ENCODE peak calls at places on chromosomes 5 and 9, in four cellular contexts. One of them, this sample, is unnamed.

GRCh38 chr5:174172104-174172965 is 126.8 kb downstream of the NSG2 start:
- DNase-seq in fibroblast of the conjunctiva: no peak
- DNase-seq in effector memory CD8-positive, alpha-beta T cell: no peak
- DNase-seq in NCI-H1092: no peak
- DNase-seq in this sample: peak

GRCh38 chr9:98580956-98581355 is 127.8 kb downstream of the GABBR2 start:
- DNase-seq in fibroblast of the conjunctiva: no peak
- DNase-seq in effector memory CD8-positive, alpha-beta T cell: no peak
- DNase-seq in NCI-H1092: no peak
- DNase-seq in this sample: no peak

GRCh38 chr5:32522429-32523143 is 62.8 kb upstream of the SUB1 start:
- DNase-seq in fibroblast of the conjunctiva: peak
- DNase-seq in effector memory CD8-positive, alpha-beta T cell: no peak
- DNase-seq in NCI-H1092: no peak
- DNase-seq in this sample: no peak

GRCh38 chr5:112479418-112479817 is 60.3 kb upstream of the EPB41L4A start:
- DNase-seq in fibroblast of the conjunctiva: no peak
- DNase-seq in effector memory CD8-positive, alpha-beta T cell: no peak
- DNase-seq in NCI-H1092: no peak
- DNase-seq in this sample: no peak

GRCh38 chr9:112541690-112542089 is 55.1 kb downstream of the KIAA1958 start:
- DNase-seq in fibroblast of the conjunctiva: no peak
- DNase-seq in effector memory CD8-positive, alpha-beta T cell: no peak
- DNase-seq in NCI-H1092: no peak
- DNase-seq in this sample: no peak

GRCh38 chr9:72858089-72858912 is 94.6 kb downstream of the ALDH1A1 start:
- DNase-seq in fibroblast of the conjunctiva: peak
- DNase-seq in effector memory CD8-positive, alpha-beta T cell: no peak
- DNase-seq in NCI-H1092: no peak
- DNase-seq in this sample: no peak

GRCh38 chr9:108412755-108413154 is 443.0 kb downstream of the ACTL7B start:
- DNase-seq in fibroblast of the conjunctiva: no peak
- DNase-seq in effector memory CD8-positive, alpha-beta T cell: no peak
- DNase-seq in NCI-H1092: no peak
- DNase-seq in this sample: no peak

GRCh38 chr9:109001275-109001676 is 12.0 kb downstream of the CTNNAL1 start:
- DNase-seq in fibroblast of the conjunctiva: peak
- DNase-seq in effector memory CD8-positive, alpha-beta T cell: no peak
- DNase-seq in NCI-H1092: no peak
- DNase-seq in this sample: no peak

GRCh38 chr9:136031094-136031493 is 64.0 kb downstream of the NACC2 start:
- DNase-seq in fibroblast of the conjunctiva: no peak
- DNase-seq in effector memory CD8-positive, alpha-beta T cell: no peak
- DNase-seq in NCI-H1092: no peak
- DNase-seq in this sample: no peak

GRCh38 chr9:117825609-117826347 is 121.6 kb downstream of the TLR4 start:
- DNase-seq in fibroblast of the conjunctiva: no peak
- DNase-seq in effector memory CD8-positive, alpha-beta T cell: peak
- DNase-seq in NCI-H1092: no peak
- DNase-seq in this sample: no peak

GRCh38 chr9:133119461-133120342 is 1.3 kb downstream of the RALGDS start:
- DNase-seq in fibroblast of the conjunctiva: peak
- DNase-seq in effector memory CD8-positive, alpha-beta T cell: no peak
- DNase-seq in NCI-H1092: peak
- DNase-seq in this sample: no peak

GRCh38 chr9:107523539-107523938 is 34.0 kb upstream of the KLF4 start:
- DNase-seq in fibroblast of the conjunctiva: no peak
- DNase-seq in effector memory CD8-positive, alpha-beta T cell: no peak
- DNase-seq in NCI-H1092: no peak
- DNase-seq in this sample: no peak

GRCh38 chr5:8905021-8905420 is 640.9 kb downstream of the SEMA5A start:
- DNase-seq in fibroblast of the conjunctiva: peak
- DNase-seq in effector memory CD8-positive, alpha-beta T cell: no peak
- DNase-seq in NCI-H1092: no peak
- DNase-seq in this sample: peak

GRCh38 chr5:135239461-135240282 is 159.4 kb downstream of the MACROH2A1 start:
- DNase-seq in fibroblast of the conjunctiva: no peak
- DNase-seq in effector memory CD8-positive, alpha-beta T cell: no peak
- DNase-seq in NCI-H1092: no peak
- DNase-seq in this sample: no peak

GRCh38 chr9:88567870-88568269 is 32.9 kb downstream of the NXNL2 start:
- DNase-seq in fibroblast of the conjunctiva: no peak
- DNase-seq in effector memory CD8-positive, alpha-beta T cell: no peak
- DNase-seq in NCI-H1092: no peak
- DNase-seq in this sample: no peak

GRCh38 chr9:37639109-37639748 is 11.5 kb upstream of the FRMPD1 start:
- DNase-seq in fibroblast of the conjunctiva: peak
- DNase-seq in effector memory CD8-positive, alpha-beta T cell: no peak
- DNase-seq in NCI-H1092: no peak
- DNase-seq in this sample: no peak

GRCh38 chr5:32928761-32929160 is 217.6 kb downstream of the NPR3 start:
- DNase-seq in fibroblast of the conjunctiva: no peak
- DNase-seq in effector memory CD8-positive, alpha-beta T cell: no peak
- DNase-seq in NCI-H1092: no peak
- DNase-seq in this sample: no peak

GRCh38 chr9:96554326-96554725 is 65.3 kb downstream of the CDC14B start:
- DNase-seq in fibroblast of the conjunctiva: no peak
- DNase-seq in effector memory CD8-positive, alpha-beta T cell: no peak
- DNase-seq in NCI-H1092: no peak
- DNase-seq in this sample: no peak

GRCh38 chr5:179536676-179537075 is 13.7 kb upstream of the RUFY1 start:
- DNase-seq in fibroblast of the conjunctiva: no peak
- DNase-seq in effector memory CD8-positive, alpha-beta T cell: no peak
- DNase-seq in NCI-H1092: no peak
- DNase-seq in this sample: no peak

GRCh38 chr5:102018279-102018678 is 277.8 kb downstream of the SLCO4C1 start:
- DNase-seq in fibroblast of the conjunctiva: no peak
- DNase-seq in effector memory CD8-positive, alpha-beta T cell: no peak
- DNase-seq in NCI-H1092: no peak
- DNase-seq in this sample: no peak

GRCh38 chr9:131297903-131298302 is 8.4 kb downstream of the PLPP7 start:
- DNase-seq in fibroblast of the conjunctiva: no peak
- DNase-seq in effector memory CD8-positive, alpha-beta T cell: no peak
- DNase-seq in NCI-H1092: no peak
- DNase-seq in this sample: no peak

GRCh38 chr5:80041536-80041935 is 6.4 kb downstream of the THBS4 start:
- DNase-seq in fibroblast of the conjunctiva: no peak
- DNase-seq in effector memory CD8-positive, alpha-beta T cell: no peak
- DNase-seq in NCI-H1092: no peak
- DNase-seq in this sample: no peak

GRCh38 chr5:157126-157715 is 34.1 kb upstream of the LRRC14B start:
- DNase-seq in fibroblast of the conjunctiva: no peak
- DNase-seq in effector memory CD8-positive, alpha-beta T cell: no peak
- DNase-seq in NCI-H1092: no peak
- DNase-seq in this sample: no peak

GRCh38 chr9:13266172-13266571 is 13.3 kb downstream of the MPDZ start:
- DNase-seq in fibroblast of the conjunctiva: no peak
- DNase-seq in effector memory CD8-positive, alpha-beta T cell: no peak
- DNase-seq in NCI-H1092: no peak
- DNase-seq in this sample: no peak

GRCh38 chr5:31182146-31182545 is 11.3 kb upstream of the CDH6 start:
- DNase-seq in fibroblast of the conjunctiva: no peak
- DNase-seq in effector memory CD8-positive, alpha-beta T cell: no peak
- DNase-seq in NCI-H1092: no peak
- DNase-seq in this sample: no peak

GRCh38 chr5:40572947-40573346 is 106.8 kb upstream of the PTGER4 start:
- DNase-seq in fibroblast of the conjunctiva: peak
- DNase-seq in effector memory CD8-positive, alpha-beta T cell: no peak
- DNase-seq in NCI-H1092: no peak
- DNase-seq in this sample: no peak

This sample was measured in NCI-H2227 treated with DMSO at 0.1 percent for 48 hours.